ENCODE peak calls at places on chromosomes 16 and 17, in ten cellular contexts. S, V, O, I, D, T, Z, P, R and Q are unnamed samples.

GRCh38 chr16:1772362-1772907 is at the start of gene EME2:
- DNase-seq in S (no peak), V (no peak), O (peak; percentile 59), I (no peak), D (peak; percentile 40), T (no peak), Z (no peak), P (no peak), R (no peak), Q (peak; percentile 50)

GRCh38 chr16:70437017-70437581 is 1.8 kb downstream of the ST3GAL2 start:
- DNase-seq in S (no peak), V (peak; percentile 77), O (no peak), I (peak; percentile 49), D (peak; percentile 93), T (no peak), Z (no peak), P (no peak), R (peak; percentile 67), Q (peak; percentile 38)

GRCh38 chr17:82278786-82279379 is 5.4 kb upstream of the CSNK1D start:
- DNase-seq in S (no peak), V (no peak), O (no peak), I (no peak), D (no peak), T (peak; percentile 73), Z (no peak), P (no peak), R (no peak), Q (no peak)

GRCh38 chr17:2707721-2708584 is 3.6 kb downstream of the CLUH start:
- DNase-seq in S (peak; percentile 84), V (no peak), O (peak; percentile 49), I (no peak), D (no peak), T (peak; percentile 76), Z (no peak), P (no peak), R (peak; percentile 81), Q (peak; percentile 30)

GRCh38 chr16:58513874-58514273 is 1.4 kb upstream of the SETD6 start:
- DNase-seq in S (no peak), V (no peak), O (no peak), I (no peak), D (peak; percentile 44), T (no peak), Z (no peak), P (no peak), R (no peak), Q (no peak)

GRCh38 chr16:1734123-1734522 is 28.1 kb downstream of the MAPK8IP3 start:
- DNase-seq in S (no peak), V (no peak), O (no peak), I (no peak), D (no peak), T (no peak), Z (no peak), P (no peak), R (no peak), Q (no peak)

GRCh38 chr17:75059369-75060345 is 12.6 kb downstream of the KCTD2 start:
- DNase-seq in S (peak; percentile 50), V (peak; percentile 54), O (no peak), I (peak; percentile 58), D (peak; percentile 50), T (no peak), Z (no peak), P (no peak), R (no peak), Q (no peak)

GRCh38 chr16:73179671-73180370 is 131.9 kb upstream of the ZFHX3 start:
- DNase-seq in S (peak; percentile 47), V (no peak), O (no peak), I (peak; percentile 62), D (no peak), T (no peak), Z (no peak), P (no peak), R (no peak), Q (no peak)

GRCh38 chr16:68087688-68088087 is 2.5 kb downstream of the NFATC3 start:
- DNase-seq in S (no peak), V (no peak), O (no peak), I (no peak), D (no peak), T (no peak), Z (no peak), P (no peak), R (no peak), Q (no peak)

GRCh38 chr16:70158261-70158939 is 15.2 kb upstream of the CLEC18C start:
- DNase-seq in S (no peak), V (no peak), O (no peak), I (no peak), D (no peak), T (peak; percentile 62), Z (no peak), P (no peak), R (no peak), Q (no peak)

GRCh38 chr17:27989046-27989445 is 53.4 kb upstream of the NLK start:
- DNase-seq in S (no peak), V (no peak), O (no peak), I (no peak), D (peak; percentile 50), T (no peak), Z (no peak), P (no peak), R (no peak), Q (no peak)

GRCh38 chr17:67293251-67294203 is 48.5 kb upstream of the HELZ start:
- DNase-seq in S (peak; percentile 58), V (no peak), O (peak; percentile 81), I (peak; percentile 62), D (peak; percentile 9), T (peak; percentile 90), Z (no peak), P (no peak), R (peak; percentile 79), Q (peak; percentile 62)

GRCh38 chr17:43800736-43801135 is 20.5 kb downstream of the CFAP97D1 start:
- DNase-seq in S (no peak), V (no peak), O (no peak), I (no peak), D (no peak), T (no peak), Z (no peak), P (no peak), R (no peak), Q (no peak)
- H3K4me3 ChIP-seq in S (no peak overlapping the region), V (no peak overlapping the region), O (no peak overlapping the region), I (no peak overlapping the region), D (no peak overlapping the region), T (no peak overlapping the region), Z (no peak overlapping the region), P (no peak overlapping the region), R (no peak overlapping the region), Q (no peak overlapping the region)

GRCh38 chr16:35687781-35688180 is 2228.4 kb downstream of the TP53TG3F start:
- DNase-seq in S (no peak), V (no peak), O (no peak), I (no peak), D (no peak), T (no peak), Z (no peak), P (no peak), R (no peak), Q (no peak)
- H3K9me3 ChIP-seq in S (no peaks in the 10 kb centered on the region), V (peaks cover 52% of the 10 kb centered on the region), O (peaks cover 96% of the 10 kb centered on the region), I (peaks cover 4% of the 10 kb centered on the region), D (no peaks in the 10 kb centered on the region), T (peaks cover 9% of the 10 kb centered on the region), Z (no peaks in the 10 kb centered on the region), P (peaks cover 3% of the 10 kb centered on the region), R (peaks cover 98% of the 10 kb centered on the region), Q (peaks cover 61% of the 10 kb centered on the region)

GRCh38 chr17:59362811-59363205 is 31.4 kb downstream of the YPEL2 start:
- DNase-seq in S (no peak), V (no peak), O (no peak), I (no peak), D (peak; percentile 58), T (no peak), Z (no peak), P (no peak), R (no peak), Q (no peak)

GRCh38 chr17:59361386-59361785 is 29.9 kb downstream of the YPEL2 start:
- DNase-seq in S (no peak), V (no peak), O (no peak), I (no peak), D (peak; percentile 96), T (no peak), Z (no peak), P (no peak), R (no peak), Q (no peak)

GRCh38 chr17:59366040-59366757 is 34.7 kb downstream of the YPEL2 start:
- DNase-seq in S (no peak), V (no peak), O (peak; percentile 24), I (no peak), D (peak; percentile 71), T (no peak), Z (no peak), P (no peak), R (peak; percentile 75), Q (no peak)

GRCh38 chr17:59365383-59365981 is 34.0 kb downstream of the YPEL2 start:
- DNase-seq in S (no peak), V (no peak), O (peak; percentile 20), I (no peak), D (no peak), T (no peak), Z (no peak), P (no peak), R (no peak), Q (no peak)

DNA sequence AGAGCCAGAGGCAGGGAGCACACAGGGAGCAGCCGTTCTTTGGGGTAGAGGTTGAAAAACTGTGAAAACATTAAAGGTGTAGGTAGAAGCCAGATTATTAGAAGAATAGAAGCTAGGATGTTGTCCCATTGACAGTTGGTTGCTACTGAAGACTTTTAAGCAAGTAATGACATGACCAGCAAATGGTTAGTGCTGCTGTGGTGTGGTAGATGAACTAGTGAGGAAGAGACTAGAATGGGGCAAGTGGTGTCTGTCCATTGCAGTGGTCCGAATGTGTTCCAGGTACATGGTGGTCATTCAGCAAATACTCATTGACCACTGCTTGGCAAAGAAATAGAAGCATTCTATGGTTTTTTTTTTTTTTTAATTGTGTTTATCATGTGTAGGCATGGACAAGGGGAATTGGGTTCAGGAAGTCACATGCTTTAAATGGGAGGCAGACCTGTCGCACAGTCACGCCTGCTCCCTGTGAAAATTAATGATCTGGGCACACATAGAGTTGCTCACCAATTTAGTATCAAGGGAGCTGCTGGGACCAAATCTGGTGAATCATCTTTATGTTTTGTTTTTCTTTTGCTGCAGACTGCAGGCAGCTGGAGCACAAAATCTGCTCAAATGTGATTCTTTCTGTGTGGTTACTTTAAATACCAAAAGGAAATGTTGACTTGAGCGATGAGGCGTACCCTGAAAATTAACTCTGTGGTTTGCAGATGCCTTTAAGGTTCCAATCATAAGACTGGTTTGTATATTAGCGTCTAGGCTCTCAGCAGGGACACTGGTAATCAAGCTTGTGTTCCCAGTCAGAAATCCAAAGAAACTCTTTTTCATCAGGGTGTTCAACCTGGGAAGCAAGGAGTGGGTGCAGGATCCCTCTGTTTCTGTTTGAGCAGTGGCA is 30.7 kb downstream of the YPEL2 start:
- DNase-seq in S (no peak), V (peak; percentile 68), O (no peak), I (no peak), D (peak; percentile 98), T (no peak), Z (no peak), P (no peak), R (no peak), Q (no peak)
- TF ChIP-seq CTCF in S (no peak), V (no peak), O (no peak), I (no peak), D (no peak), T (no peak), Z (no peak), P (no peak), R (no peak), Q (no peak)

DNA sequence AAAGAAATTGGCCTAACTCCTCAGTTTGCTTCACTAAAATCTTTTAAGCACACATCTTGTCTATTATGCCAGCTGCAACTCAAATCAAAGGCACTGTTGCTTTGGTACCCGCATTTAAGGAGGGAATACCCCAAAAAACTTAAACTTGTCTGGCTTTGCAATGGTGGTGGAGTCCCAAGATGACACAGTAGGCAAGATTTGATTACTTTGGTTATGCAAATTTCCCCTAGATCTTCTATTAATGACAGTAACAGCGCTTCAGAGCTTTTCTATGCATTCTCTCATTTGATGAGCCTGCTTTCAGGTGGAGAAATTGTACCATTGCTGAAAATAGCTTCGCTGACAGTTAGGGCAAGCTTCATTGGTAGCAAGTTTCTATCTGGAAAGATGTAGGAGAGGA is 27.2 kb downstream of the WWOX start:
- DNase-seq in S (no peak), V (no peak), O (no peak), I (no peak), D (no peak), T (no peak), Z (no peak), P (no peak), R (no peak), Q (no peak)
- H3K4me3 ChIP-seq in S (no peak overlapping the region), V (no peak overlapping the region), O (no peak overlapping the region), I (no peak overlapping the region), D (no peak overlapping the region), T (no peak overlapping the region), Z (peak overlapping the region; percentile 50), P (no peak overlapping the region), R (no peak overlapping the region), Q (no peak overlapping the region)